ENCODE peak calls at places on chromosomes 5 and 9, in seven cellular contexts. V is iPS-NIHi11, S is kidney, J is germinal center, T is GM06990, R is AG10803, G is iris pigment epithelial cell. B is an unnamed sample.

GRCh38 chr5:178774866-178775539 is 44.5 kb upstream of the ZNF354A start:
- DNase-seq in V (no peak), S (peak), J (no peak), T (no peak), R (no peak), G (no peak), B (no peak)

GRCh38 chr9:105415344-105415980 is 32.4 kb upstream of the FSD1L start:
- DNase-seq in V (peak), S (no peak), J (peak), T (peak), R (peak), G (peak), B (peak)

GRCh38 chr9:93896093-93896492 is 59.1 kb downstream of the BARX1 start:
- DNase-seq in V (no peak), S (no peak), J (peak), T (no peak), R (no peak), G (no peak), B (no peak)

GRCh38 chr5:9454491-9454890 is 91.4 kb downstream of the SEMA5A start:
- DNase-seq in V (no peak), S (no peak), J (no peak), T (no peak), R (no peak), G (no peak), B (no peak)

GRCh38 chr5:78008356-78008967 is 232.3 kb upstream of the TBCA start:
- DNase-seq in V (peak), S (no peak), J (no peak), T (peak), R (peak), G (peak), B (peak)

GRCh38 chr5:179797741-179798140 is 4.0 kb downstream of the LTC4S start:
- DNase-seq in V (no peak), S (peak), J (no peak), T (no peak), R (no peak), G (no peak), B (no peak)

GRCh38 chr9:126637002-126637849 is 23.5 kb downstream of the LMX1B start:
- DNase-seq in V (no peak), S (no peak), J (no peak), T (no peak), R (no peak), G (no peak), B (no peak)

GRCh38 chr5:132688536-132689409 is 15.0 kb downstream of the IL4 start:
- DNase-seq in V (no peak), S (no peak), J (no peak), T (no peak), R (peak), G (peak), B (no peak)

GRCh38 chr5:124052201-124052600 is 540.2 kb downstream of the CSNK1G3 start:
- DNase-seq in V (no peak), S (no peak), J (no peak), T (no peak), R (no peak), G (no peak), B (no peak)

GRCh38 chr5:6633469-6634326 is 458 bp downstream of the SRD5A1 start:
- DNase-seq in V (peak), S (no peak), J (peak), T (no peak), R (no peak), G (peak), B (peak)

GRCh38 chr9:77028478-77028877 is 9.0 kb downstream of the FOXB2 start:
- DNase-seq in V (no peak), S (no peak), J (no peak), T (no peak), R (no peak), G (no peak), B (no peak)

GRCh38 chr5:172234031-172234430 is 40.1 kb downstream of the EFCAB9 start:
- DNase-seq in V (no peak), S (no peak), J (no peak), T (no peak), R (no peak), G (no peak), B (no peak)

GRCh38 chr5:90563161-90563560 is 4.6 kb downstream of the ADGRV1 start:
- DNase-seq in V (no peak), S (no peak), J (no peak), T (no peak), R (no peak), G (no peak), B (no peak)

B was measured in A172.